ENCODE peak calls at places on chromosomes 7 and 10, in four cellular contexts. G is GM12878, Y is K562, N is A549. H is an unnamed sample.
A peak's percentile ranks its signal among the peaks of the same experiment; 100 is the strongest.

GRCh38 chr7:2065516-2065915 is 167.2 kb downstream of the MAD1L1 start:
- DNase-seq in Y (no peak), N (no peak), G (no peak), H (no peak)

GRCh38 chr7:80924090-80924489 is 5.2 kb upstream of the SEMA3C start:
- DNase-seq in N (no peak), Y (no peak), G (no peak), H (no peak)

GRCh38 chr10:42150428-42151061 is 487.8 kb downstream of the ZNF33B start:
- DNase-seq in N (no peak), G (no peak), Y (no peak), H (no peak)

GRCh38 chr7:117872565-117873055 is 631 bp downstream of the CTTNBP2 start:
- DNase-seq in G (no peak), Y (no peak), N (no peak), H (no peak)

GRCh38 chr10:132396495-132397035 is 435 bp upstream of the PWWP2B start:
- DNase-seq in Y (peak; percentile 75), G (no peak), N (no peak), H (peak; percentile 31)

GRCh38 chr10:97100657-97101056 is 85.1 kb downstream of the SLIT1 start:
- DNase-seq in G (no peak), N (no peak), Y (no peak), H (no peak)

GRCh38 chr10:8013011-8013410 is 41.5 kb upstream of the GATA3 start:
- DNase-seq in Y (no peak), N (no peak), G (no peak), H (no peak)

GRCh38 chr7:149769915-149770314 is 3.5 kb downstream of the ZNF467 start:
- DNase-seq in N (no peak), Y (no peak), G (no peak), H (no peak)

GRCh38 chr7:156515911-156516790 is 124.4 kb upstream of the RNF32 start:
- DNase-seq in Y (no peak), G (no peak), N (no peak), H (no peak)

GRCh38 chr10:36283827-36284226 is 641.7 kb upstream of the FZD8 start:
- DNase-seq in G (no peak), Y (no peak), N (no peak), H (no peak)

GRCh38 chr7:91876391-91877133 is 3.9 kb downstream of the MTERF1 start:
- DNase-seq in Y (no peak), G (no peak), N (peak; percentile 7), H (peak; percentile 35)

GRCh38 chr7:1668486-1668931 is 1.6 kb upstream of the ELFN1 start:
- DNase-seq in G (no peak), N (peak; percentile 46), Y (no peak), H (no peak)

GRCh38 chr7:128672927-128673517 is 930 bp downstream of the GARIN1A start:
- DNase-seq in G (no peak), Y (peak; percentile 62), N (no peak), H (peak; percentile 24)

GRCh38 chr7:152664636-152665035 is 11.3 kb downstream of the XRCC2 start:
- DNase-seq in G (no peak), Y (no peak), N (no peak), H (no peak)

GRCh38 chr7:78134256-78134655 is 335.7 kb downstream of the PHTF2 start:
- DNase-seq in Y (peak; percentile 50), G (no peak), N (peak; percentile 23), H (peak; percentile 88)

GRCh38 chr7:7944619-7945282 is 23.8 kb upstream of the GLCCI1 start:
- DNase-seq in G (peak; percentile 99), Y (no peak), N (no peak), H (no peak)

GRCh38 chr7:89027781-89028180 is 232.2 kb upstream of the TEX47 start:
- DNase-seq in G (no peak), N (no peak), Y (no peak), H (no peak)

GRCh38 chr10:99370993-99371392 is 41.8 kb downstream of the CNNM1 start:
- DNase-seq in N (peak; percentile 61), G (no peak), Y (peak; percentile 19), H (peak; percentile 23)

GRCh38 chr7:51303142-51303525 is 13.5 kb downstream of the COBL start:
- DNase-seq in N (no peak), Y (no peak), G (no peak), H (no peak)

GRCh38 chr7:46363688-46364087 is 442.6 kb upstream of the IGFBP3 start:
- DNase-seq in G (no peak), Y (no peak), N (no peak), H (no peak)

GRCh38 chr7:6160191-6160623 is 112.2 kb downstream of the CYTH3 start:
- DNase-seq in Y (peak; percentile 38), N (peak; percentile 76), G (no peak), H (peak; percentile 65)

GRCh38 chr10:116836902-116837513 is 12.3 kb upstream of the ENO4 start:
- DNase-seq in Y (peak; percentile 6), N (no peak), G (no peak), H (no peak)

GRCh38 chr7:55288070-55288824 is 76.9 kb upstream of the LANCL2 start:
- DNase-seq in Y (no peak), G (no peak), N (no peak), H (no peak)

GRCh38 chr7:69769826-69770225 is 171.6 kb downstream of the AUTS2 start:
- DNase-seq in Y (no peak), N (no peak), G (no peak), H (no peak)

GRCh38 chr10:28975891-28976471 is 298.7 kb downstream of the BAMBI start:
- DNase-seq in N (no peak), G (no peak), Y (no peak), H (peak; percentile 36)

GRCh38 chr10:69647101-69647500 is 17.1 kb downstream of the FAM241B start:
- DNase-seq in G (no peak), Y (no peak), N (no peak), H (no peak)

GRCh38 chr10:118369806-118370205 is 27.7 kb upstream of the FAM204A start:
- DNase-seq in N (no peak), Y (no peak), G (no peak), H (no peak)

GRCh38 chr7:109111086-109111485 is 541.4 kb downstream of the DNAJB9 start:
- DNase-seq in Y (no peak), G (no peak), N (no peak), H (no peak)

GRCh38 chr10:58712136-58712535 is 199.5 kb downstream of the BICC1 start:
- DNase-seq in N (no peak), G (no peak), Y (no peak), H (peak; percentile 19)

GRCh38 chr7:157498690-157499089 is 161.9 kb downstream of the DNAJB6 start:
- DNase-seq in Y (no peak), N (no peak), G (no peak), H (no peak)

GRCh38 chr10:70672165-70672992 is at the start of gene ADAMTS14:
- DNase-seq in N (peak; percentile 33), G (no peak), Y (peak; percentile 89), H (no peak)

GRCh38 chr7:14332155-14332554 is 342.7 kb upstream of the ETV1 start:
- DNase-seq in G (no peak), Y (no peak), N (no peak), H (peak; percentile 10)

GRCh38 chr10:37703833-37704382 is 153.5 kb downstream of the ZNF248 start:
- DNase-seq in N (no peak), G (no peak), Y (no peak), H (no peak)

GRCh38 chr7:84100866-84101265 is 93.7 kb downstream of the SEMA3A start:
- DNase-seq in N (peak; percentile 53), Y (no peak), G (no peak), H (peak; percentile 69)

GRCh38 chr10:24207781-24208611 is 942 bp upstream of the KIAA1217 start:
- DNase-seq in Y (no peak), G (no peak), N (no peak), H (no peak)

GRCh38 chr10:16777473-16778370 is 39.5 kb downstream of the RSU1 start:
- DNase-seq in N (peak; percentile 53), Y (peak; percentile 69), G (no peak), H (peak; percentile 63)

GRCh38 chr10:95181731-95182130 is 12.3 kb upstream of the ACSM6 start:
- DNase-seq in N (no peak), Y (no peak), G (no peak), H (peak; percentile 61)

GRCh38 chr7:4856336-4857056 is 5.3 kb downstream of the PAPOLB start:
- DNase-seq in G (no peak), Y (no peak), N (no peak), H (no peak)

GRCh38 chr7:95758187-95758586 is 14.2 kb upstream of the DYNC1I1 start:
- DNase-seq in N (no peak), Y (no peak), G (no peak), H (no peak)

GRCh38 chr10:43394868-43395267 is 14.1 kb downstream of the HNRNPF start:
- DNase-seq in G (no peak), Y (no peak), N (no peak), H (no peak)

GRCh38 chr10:43395571-43396060 is 13.4 kb downstream of the HNRNPF start:
- DNase-seq in Y (no peak), G (no peak), N (no peak), H (peak; percentile 28)

GRCh38 chr10:43393606-43394360 is 15.2 kb downstream of the HNRNPF start:
- DNase-seq in Y (no peak), N (no peak), G (no peak), H (no peak)

GRCh38 chr10:43396928-43397624 is 11.9 kb downstream of the HNRNPF start:
- DNase-seq in G (no peak), Y (peak; percentile 91), N (peak; percentile 91), H (peak; percentile 72)

GRCh38 chr10:43396061-43396927 is 12.7 kb downstream of the HNRNPF start:
- DNase-seq in G (no peak), N (peak; percentile 78), Y (peak; percentile 97), H (peak; percentile 58)
- TF ChIP-seq ELK1 in G (no peak), N (no peak), Y (no peak), H (no peak)

GRCh38 chr10:101014230-101014884 is 14.7 kb downstream of the LZTS2 start:
- DNase-seq in Y (peak; percentile 73), N (peak; percentile 82), G (no peak), H (peak; percentile 56)
- TF ChIP-seq ELK1 in Y (no peak), N (no peak), G (no peak), H (no peak)

GRCh38 chr7:22617166-22617565 is 109.8 kb upstream of the IL6 start:
- DNase-seq in Y (no peak), G (no peak), N (no peak), H (no peak)
- TF ChIP-seq ELK1 in Y (no peak), G (no peak), N (no peak), H (no peak)

DNA sequence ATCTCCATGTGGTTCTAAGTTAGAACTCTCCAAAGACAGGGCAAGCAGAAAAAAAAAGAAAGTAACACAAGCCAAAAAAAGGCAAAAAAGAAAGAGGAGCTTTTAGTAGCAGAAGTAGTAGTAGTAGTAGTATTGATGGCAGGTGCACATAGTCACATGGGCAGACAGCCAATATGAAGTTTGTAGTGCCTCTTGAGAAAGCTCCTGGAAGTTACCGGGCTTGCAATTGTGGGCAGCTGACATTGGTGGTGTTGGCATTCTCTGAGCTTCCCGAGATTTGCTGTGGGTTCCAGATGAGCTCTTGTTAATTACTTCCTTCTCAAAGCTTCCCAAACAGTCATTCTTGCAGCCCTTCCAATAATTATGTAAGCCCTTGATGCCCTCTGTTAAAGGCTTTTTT is 1128.5 kb downstream of the TYW1 start:
- DNase-seq in Y (no peak), G (no peak), N (no peak), H (no peak)
- TF ChIP-seq ELK1 in Y (no peak), G (no peak), N (no peak), H (no peak)